ENCODE peak calls at places on chromosomes 3 and 15, in five cellular contexts. I is CD4-positive, alpha-beta memory T cell; B is dorsolateral prefrontal cortex; Q is lower lobe of right lung; C is endodermal cell. N is an unnamed sample.

GRCh38 chr3:189978753-189979152 is 141.9 kb downstream of the P3H2 start:
- DNase-seq in C (no peak), Q (no peak), B (no peak), I (no peak), N (peak)

GRCh38 chr15:57758556-57758955 is 52.0 kb downstream of the POLR2M start:
- DNase-seq in I (no peak), C (no peak), Q (no peak), B (no peak), N (no peak)

GRCh38 chr3:47005212-47006144 is 26.0 kb downstream of the NBEAL2 start:
- DNase-seq in C (no peak), Q (no peak), I (no peak), B (peak), N (no peak)

GRCh38 chr3:38687306-38687705 is 37.8 kb upstream of the SCN5A start:
- DNase-seq in B (no peak), Q (no peak), I (no peak), C (no peak), N (no peak)

GRCh38 chr3:52670621-52671521 is 14.8 kb downstream of the PBRM1 start:
- DNase-seq in I (peak), Q (no peak), C (no peak), B (no peak), N (peak)

GRCh38 chr15:79163395-79163794 is 72.8 kb upstream of the RASGRF1 start:
- DNase-seq in B (no peak), C (no peak), Q (no peak), I (no peak), N (no peak)

GRCh38 chr3:177320765-177321247 is 123.5 kb upstream of the TBL1XR1 start:
- DNase-seq in I (peak), C (no peak), Q (no peak), B (no peak), N (peak)

GRCh38 chr3:148036331-148036881 is 627.2 kb downstream of the ZIC1 start:
- DNase-seq in Q (no peak), B (no peak), C (no peak), I (no peak), N (peak)

GRCh38 chr15:23629234-23629805 is 18.3 kb downstream of the MAGEL2 start:
- DNase-seq in Q (no peak), I (no peak), B (no peak), C (no peak), N (no peak)

GRCh38 chr3:63927623-63928280 is 15.6 kb upstream of the SCAANT1 start:
- DNase-seq in Q (no peak), B (no peak), C (no peak), I (no peak), N (no peak)

GRCh38 chr3:6354653-6355052 is 506.3 kb upstream of the GRM7 start:
- DNase-seq in B (no peak), Q (no peak), C (no peak), I (no peak), N (no peak)

GRCh38 chr15:70199124-70199482 is 101.4 kb upstream of the TLE3 start:
- DNase-seq in B (no peak), Q (no peak), C (peak), I (no peak), N (no peak)

GRCh38 chr15:51775967-51776816 is 24.8 kb downstream of the TMOD2 start:
- DNase-seq in Q (no peak), I (peak), B (peak), C (peak), N (peak)

GRCh38 chr3:188197388-188197847 is 43.5 kb downstream of the LPP start:
- DNase-seq in Q (no peak), I (no peak), C (peak), B (no peak), N (no peak)

GRCh38 chr15:77282333-77282732 is 137.6 kb downstream of the PEAK1 start:
- DNase-seq in B (no peak), C (peak), I (no peak), Q (no peak), N (peak)

GRCh38 chr3:111947179-111947727 is 31.6 kb upstream of the ABHD10 start:
- DNase-seq in B (no peak), C (no peak), I (no peak), Q (no peak), N (no peak)

GRCh38 chr15:98855815-98856539 is 151.6 kb downstream of the PGPEP1L start:
- DNase-seq in B (no peak), Q (no peak), I (no peak), C (no peak), N (no peak)

GRCh38 chr15:91116379-91117067 is 16.5 kb downstream of the SV2B start:
- DNase-seq in B (no peak), C (peak), I (no peak), Q (no peak), N (peak)

GRCh38 chr3:189863031-189863430 is 231.8 kb downstream of the TP63 start:
- DNase-seq in I (no peak), B (no peak), Q (no peak), C (no peak), N (peak)

GRCh38 chr3:51269466-51269865 is 115.6 kb upstream of the MANF start:
- DNase-seq in C (no peak), I (no peak), Q (no peak), B (no peak), N (peak)

GRCh38 chr15:91104111-91104510 is 4.1 kb downstream of the SV2B start:
- DNase-seq in Q (no peak), I (no peak), B (peak), C (no peak), N (no peak)

GRCh38 chr15:33963831-33964664 is 4.2 kb upstream of the CHRM5 start:
- DNase-seq in C (no peak), B (no peak), I (no peak), Q (no peak), N (peak)

GRCh38 chr15:23069496-23070166 is 30.3 kb upstream of the TUBGCP5 start:
- DNase-seq in I (no peak), B (no peak), Q (no peak), C (peak), N (no peak)

GRCh38 chr3:23950303-23950702 is 5.2 kb downstream of the NR1D2 start:
- DNase-seq in B (no peak), I (no peak), C (no peak), Q (no peak), N (no peak)

GRCh38 chr15:31513178-31513577 is 186.5 kb downstream of the KLF13 start:
- DNase-seq in Q (no peak), B (no peak), I (no peak), C (no peak), N (no peak)

GRCh38 chr15:78177447-78177873 is 28.3 kb downstream of the IDH3A start:
- DNase-seq in Q (no peak), I (no peak), B (peak), C (peak), N (peak)

GRCh38 chr3:176362191-176362731 is 835.0 kb downstream of the TBL1XR1 start:
- DNase-seq in B (no peak), I (no peak), C (peak), Q (no peak), N (no peak)

GRCh38 chr3:149462653-149463052 is 11.8 kb upstream of the TM4SF4 start:
- DNase-seq in Q (no peak), I (no peak), B (no peak), C (no peak), N (peak)

GRCh38 chr15:62254137-62254934 is 89.3 kb upstream of the C2CD4B start:
- DNase-seq in C (peak), I (peak), Q (peak), B (no peak), N (peak)

GRCh38 chr3:23835807-23836206 is 30.1 kb downstream of the UBE2E1 start:
- DNase-seq in Q (no peak), C (no peak), B (no peak), I (no peak), N (no peak)

GRCh38 chr3:14550651-14551611 is 10.8 kb upstream of the GRIP2 start:
- DNase-seq in C (no peak), I (no peak), B (no peak), Q (no peak), N (peak)

GRCh38 chr15:82679626-82680199 is 30.0 kb downstream of the AP3B2 start:
- DNase-seq in B (no peak), I (no peak), C (no peak), Q (no peak), N (no peak)

GRCh38 chr15:82681371-82681770 is 28.3 kb downstream of the AP3B2 start:
- DNase-seq in I (no peak), B (no peak), Q (no peak), C (peak), N (no peak)

GRCh38 chr15:82674873-82675272 is 27.7 kb upstream of the CPEB1 start:
- DNase-seq in I (no peak), Q (no peak), C (no peak), B (no peak), N (no peak)

GRCh38 chr15:82677720-82678323 is 30.7 kb upstream of the CPEB1 start:
- DNase-seq in C (peak), I (no peak), Q (no peak), B (no peak), N (no peak)

DNA sequence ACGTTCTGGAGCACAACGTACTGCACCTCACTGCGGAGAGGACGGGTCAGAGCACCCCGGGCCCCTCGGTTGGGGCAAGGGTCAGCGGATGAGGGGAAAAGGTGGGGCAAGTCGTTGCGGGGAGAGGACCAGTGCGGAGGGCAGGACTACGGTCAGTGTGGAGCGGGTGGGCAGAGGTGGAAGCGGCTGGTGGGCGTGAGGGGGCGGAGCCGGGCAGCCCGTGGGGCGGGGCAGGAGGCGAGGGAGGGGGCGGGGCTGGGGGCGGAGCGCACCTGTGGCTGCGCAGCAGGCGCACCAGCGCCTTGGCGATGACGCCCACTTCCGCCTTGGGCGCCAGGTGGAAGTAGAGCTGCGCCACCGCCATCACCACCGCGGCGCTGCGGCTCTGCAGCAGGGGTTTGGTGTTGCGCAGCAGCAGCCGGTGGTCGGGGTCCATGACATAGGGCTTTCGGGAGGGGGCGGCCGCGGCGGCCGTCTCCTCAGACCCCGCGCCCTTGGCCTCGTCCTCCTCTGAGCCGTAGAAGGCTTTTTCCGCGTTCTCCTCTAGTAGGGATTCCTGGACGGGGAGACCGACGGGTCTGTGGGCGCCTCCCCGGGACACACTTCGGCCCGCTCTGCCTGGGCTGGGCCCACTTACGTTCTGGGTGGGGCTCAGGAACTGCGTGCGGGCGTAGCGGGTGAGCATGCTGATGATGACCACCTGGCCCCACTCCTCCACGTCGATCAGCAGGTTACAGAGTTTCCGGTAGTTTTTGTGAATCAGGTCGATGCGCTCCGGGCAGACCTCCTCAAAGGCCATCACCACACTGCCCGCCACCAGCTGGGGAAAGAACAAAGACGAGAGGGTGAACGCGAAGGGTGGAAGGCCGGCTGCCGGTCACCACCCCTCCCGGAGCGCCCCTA is 29.2 kb downstream of the AP3B2 start:
- DNase-seq in B (no peak), C (peak), I (peak), Q (peak), N (no peak)
- H3K4me3 ChIP-seq in B (no peak), C (peak), I (peak), Q (peak), N (no peak)

GRCh38 chr15:69190091-69190490 is 29.7 kb downstream of the GLCE start:
- DNase-seq in B (no peak), I (no peak), Q (no peak), C (no peak), N (no peak)

GRCh38 chr15:69189157-69189556 is 28.7 kb downstream of the GLCE start:
- DNase-seq in I (no peak), C (no peak), B (no peak), Q (no peak), N (no peak)

GRCh38 chr15:69194854-69195253 is 34.4 kb downstream of the GLCE start:
- DNase-seq in Q (no peak), I (no peak), B (no peak), C (no peak), N (peak)

GRCh38 chr15:69190504-69190903 is 30.1 kb downstream of the GLCE start:
- DNase-seq in Q (no peak), B (no peak), C (no peak), I (no peak), N (no peak)

DNA sequence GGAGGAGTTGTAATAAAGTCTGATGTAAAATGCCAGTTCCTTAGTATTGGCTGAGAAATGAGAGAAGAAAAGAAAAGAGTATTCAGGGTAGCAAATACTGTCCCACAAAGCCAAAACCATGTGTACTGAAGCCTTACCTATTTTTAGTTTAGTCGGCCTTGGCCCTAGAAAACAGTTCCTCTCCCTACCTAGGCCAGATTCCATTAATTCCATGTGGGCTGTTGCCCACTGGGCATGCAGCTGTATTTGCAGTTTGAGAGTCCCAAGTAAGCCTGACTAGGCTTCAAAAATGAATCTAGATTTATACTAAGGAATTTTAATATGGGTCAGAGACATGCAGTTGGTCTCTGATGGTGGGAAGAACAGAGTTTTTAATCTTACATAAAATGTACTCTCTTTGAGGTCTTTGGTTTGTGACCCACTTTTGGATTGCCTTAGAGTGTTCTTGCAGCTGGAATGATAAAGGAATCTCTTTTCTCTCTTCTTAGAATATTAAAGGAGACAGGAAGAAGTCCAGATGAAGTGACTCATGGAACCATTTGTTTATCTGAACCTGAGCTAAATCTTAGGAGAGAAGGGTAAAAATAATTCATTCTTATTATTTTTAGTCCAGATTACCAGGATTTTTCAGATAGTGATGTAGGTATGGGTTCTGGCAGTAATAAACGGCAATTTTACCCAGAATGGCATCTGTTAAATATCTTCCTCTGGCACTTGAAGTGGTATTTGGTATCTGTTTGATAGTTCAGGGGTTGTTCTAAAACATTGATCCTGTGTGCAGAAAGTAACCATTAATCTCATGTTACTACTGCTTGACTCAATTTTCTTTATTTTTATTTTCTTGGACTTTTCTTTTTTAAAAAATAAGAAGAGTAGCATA is 33.8 kb downstream of the GLCE start:
- DNase-seq in Q (no peak), I (no peak), C (no peak), B (no peak), N (peak)
- H3K4me3 ChIP-seq in Q (no peak), I (no peak), C (no peak), B (no peak), N (no peak)

DNA sequence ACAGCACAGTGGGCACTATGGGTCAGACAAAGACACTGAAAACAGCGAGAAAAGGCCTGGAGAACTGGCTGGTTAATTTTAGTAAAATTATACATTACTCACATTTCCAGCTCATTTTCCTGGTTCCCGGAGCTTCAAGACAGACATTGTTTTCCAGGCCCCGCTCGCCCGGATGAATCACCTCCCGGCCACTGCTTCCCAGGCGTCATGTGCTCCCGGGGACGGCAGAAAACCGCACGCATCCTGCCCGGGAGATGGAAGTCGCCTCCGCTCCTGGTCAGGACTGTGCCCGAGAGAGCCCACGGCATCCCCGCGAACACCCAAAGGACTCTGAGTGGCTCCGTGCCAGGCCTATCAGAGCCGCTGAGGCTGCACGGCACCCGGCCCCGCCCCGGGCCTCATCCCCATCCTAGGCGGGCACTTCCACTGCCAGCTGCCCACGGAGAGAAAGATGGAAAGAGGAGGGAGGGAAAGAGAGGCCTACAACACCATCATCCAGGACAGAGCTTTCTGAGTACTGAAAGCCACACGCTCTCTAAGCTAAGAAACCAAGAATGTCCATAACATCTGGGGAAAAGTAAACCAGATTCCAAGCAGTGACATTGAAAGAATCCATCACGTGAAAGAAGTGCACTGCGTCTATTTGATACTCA is 75.1 kb downstream of the VGLL4 start:
- DNase-seq in I (no peak), B (peak), Q (no peak), C (no peak), N (peak)
- H3K4me3 ChIP-seq in I (no peak), B (peak), Q (no peak), C (no peak), N (peak)

DNA sequence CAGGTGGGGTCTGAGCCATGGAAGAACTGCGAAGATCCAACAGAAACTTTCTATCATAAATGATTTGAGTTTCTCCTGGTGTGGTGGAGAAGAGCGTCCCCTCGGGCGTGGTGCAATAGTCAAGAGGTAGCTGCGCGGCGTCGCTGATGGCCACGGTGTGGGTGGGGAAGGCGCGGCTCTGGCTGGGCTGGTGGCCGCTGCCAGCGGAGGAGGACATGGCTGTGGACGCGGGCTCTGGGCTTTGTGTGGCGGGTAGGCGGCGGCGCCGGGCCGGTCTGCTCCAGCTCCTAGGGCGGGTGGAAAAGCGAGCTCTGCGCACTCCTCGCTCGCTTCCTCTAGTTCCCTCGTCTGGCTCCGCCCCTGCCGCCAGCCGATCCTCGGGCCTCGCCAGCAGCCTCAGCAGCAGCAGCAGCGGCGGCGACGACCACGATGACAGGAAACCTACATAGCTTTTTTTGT is 5.9 kb downstream of the STARD9 start:
- DNase-seq in B (peak), Q (peak), I (peak), C (peak), N (peak)
- H3K4me3 ChIP-seq in B (peak), Q (peak), I (peak), C (peak), N (peak)

GRCh38 chr3:143010024-143010423 is 8.7 kb downstream of the U2SURP start:
- DNase-seq in Q (no peak), B (no peak), I (no peak), C (no peak), N (no peak)
- H3K4me3 ChIP-seq in Q (no peak), B (no peak), I (no peak), C (no peak), N (no peak)

DNA sequence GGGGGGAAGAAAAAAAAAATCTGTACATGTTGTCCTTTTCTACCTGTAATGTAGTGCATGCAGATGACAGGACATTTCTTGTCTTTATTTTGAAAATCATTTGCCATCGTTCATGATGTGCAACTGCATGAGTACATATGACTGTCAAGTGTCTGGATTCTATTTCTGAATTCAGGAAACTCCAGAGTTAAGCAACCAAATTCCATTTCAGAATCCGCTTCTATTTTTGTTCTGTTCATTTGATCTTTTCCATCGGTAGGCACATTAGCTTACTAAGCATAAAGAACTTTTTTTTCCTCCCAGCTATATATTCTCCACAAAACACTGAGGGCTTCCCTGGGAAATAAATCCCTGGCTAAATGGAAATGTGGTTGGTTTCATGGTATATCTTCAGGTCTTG is 365.5 kb downstream of the PTPRG start:
- DNase-seq in Q (no peak), I (no peak), C (no peak), B (no peak), N (peak)
- H3K4me3 ChIP-seq in Q (no peak), I (no peak), C (no peak), B (no peak), N (no peak)

N was measured in fibroblast of the aortic adventitia.